ENCODE peak calls at places on chromosomes 7 and 10, in four cellular contexts. S is fibroblast of lung; V is CD8-positive, alpha-beta memory T cell; F is tibial artery. L is an unnamed sample.

GRCh38 chr10:132539894-132540293 is 2.3 kb downstream of the INPP5A start:
- DNase-seq in S (peak), V (no peak), F (peak), L (peak)

GRCh38 chr10:5163487-5163886 is 21.5 kb downstream of the AKR1C8 start:
- DNase-seq in S (no peak), V (no peak), F (no peak), L (no peak)

GRCh38 chr7:99944508-99945070 is 15.2 kb upstream of the GJC3 start:
- DNase-seq in S (no peak), V (no peak), F (no peak), L (no peak)

GRCh38 chr7:143382126-143382790 is 1.1 kb downstream of the ZYX start:
- DNase-seq in S (no peak), V (no peak), F (peak), L (no peak)

GRCh38 chr7:30379131-30379530 is 94.7 kb downstream of the ZNRF2 start:
- DNase-seq in S (peak), V (no peak), F (no peak), L (no peak)

GRCh38 chr10:100509241-100509640 is 10.4 kb downstream of the SEC31B start:
- DNase-seq in S (no peak), V (no peak), F (no peak), L (no peak)

GRCh38 chr10:129305046-129305445 is 162.0 kb upstream of the MGMT start:
- DNase-seq in S (no peak), V (no peak), F (no peak), L (no peak)

GRCh38 chr10:49664842-49665355 is 14.6 kb upstream of the C10orf53 start:
- DNase-seq in S (no peak), V (no peak), F (no peak), L (no peak)

GRCh38 chr7:13989138-13989943 is at the start of gene ETV1:
- DNase-seq in S (peak), V (no peak), F (peak), L (peak)

GRCh38 chr10:7787150-7787856 is 490 bp downstream of the KIN start:
- DNase-seq in S (no peak), V (no peak), F (no peak), L (no peak)

GRCh38 chr7:13282377-13282980 is 595.0 kb downstream of the ARL4A start:
- DNase-seq in S (peak), V (no peak), F (no peak), L (peak)

GRCh38 chr7:28155019-28155660 is 25.5 kb downstream of the JAZF1 start:
- DNase-seq in S (no peak), V (no peak), F (no peak), L (peak)

GRCh38 chr7:127812540-127812939 is 160.5 kb downstream of the SND1 start:
- DNase-seq in S (no peak), V (no peak), F (no peak), L (no peak)

GRCh38 chr7:73650524-73650923 is 17.1 kb upstream of the VPS37D start:
- DNase-seq in S (no peak), V (no peak), F (no peak), L (no peak)

GRCh38 chr10:82397859-82398258 is 522.9 kb downstream of the NRG3 start:
- DNase-seq in S (no peak), V (no peak), F (no peak), L (no peak)

GRCh38 chr7:2355079-2356008 is 717 bp downstream of the EIF3B start:
- DNase-seq in S (no peak), V (peak), F (no peak), L (no peak)
- H3K27ac ChIP-seq in S (peak), V (peak), F (peak), L (peak)

GRCh38 chr10:95837783-95838182 is 70.0 kb upstream of the CC2D2B start:
- DNase-seq in S (no peak), V (no peak), F (no peak), L (no peak)

GRCh38 chr10:95835911-95836310 is 71.9 kb upstream of the CC2D2B start:
- DNase-seq in S (no peak), V (no peak), F (no peak), L (no peak)

GRCh38 chr10:95837368-95837776 is 70.4 kb upstream of the CC2D2B start:
- DNase-seq in S (no peak), V (no peak), F (no peak), L (no peak)

GRCh38 chr10:95835149-95835860 is 72.5 kb upstream of the CC2D2B start:
- DNase-seq in S (no peak), V (no peak), F (no peak), L (no peak)

GRCh38 chr10:95836610-95837367 is 71.0 kb upstream of the CC2D2B start:
- DNase-seq in S (no peak), V (no peak), F (no peak), L (no peak)
- H3K27ac ChIP-seq in S (no peak), V (no peak), F (peak), L (no peak)

GRCh38 chr7:98860069-98860468 is 9.7 kb downstream of the TMEM130 start:
- DNase-seq in S (no peak), V (no peak), F (no peak), L (no peak)
- H3K27ac ChIP-seq in S (no peak), V (no peak), F (no peak), L (no peak)

GRCh38 chr7:286278-286677 is 3.7 kb upstream of the FOXL3 start:
- DNase-seq in S (no peak), V (no peak), F (peak), L (no peak)

GRCh38 chr7:285731-286130 is 4.2 kb upstream of the FOXL3 start:
- DNase-seq in S (no peak), V (no peak), F (peak), L (no peak)

GRCh38 chr7:282621-283020 is 7.3 kb upstream of the FOXL3 start:
- DNase-seq in S (no peak), V (no peak), F (no peak), L (no peak)

GRCh38 chr7:281637-282036 is 8.3 kb upstream of the FOXL3 start:
- DNase-seq in S (no peak), V (no peak), F (no peak), L (no peak)

DNA sequence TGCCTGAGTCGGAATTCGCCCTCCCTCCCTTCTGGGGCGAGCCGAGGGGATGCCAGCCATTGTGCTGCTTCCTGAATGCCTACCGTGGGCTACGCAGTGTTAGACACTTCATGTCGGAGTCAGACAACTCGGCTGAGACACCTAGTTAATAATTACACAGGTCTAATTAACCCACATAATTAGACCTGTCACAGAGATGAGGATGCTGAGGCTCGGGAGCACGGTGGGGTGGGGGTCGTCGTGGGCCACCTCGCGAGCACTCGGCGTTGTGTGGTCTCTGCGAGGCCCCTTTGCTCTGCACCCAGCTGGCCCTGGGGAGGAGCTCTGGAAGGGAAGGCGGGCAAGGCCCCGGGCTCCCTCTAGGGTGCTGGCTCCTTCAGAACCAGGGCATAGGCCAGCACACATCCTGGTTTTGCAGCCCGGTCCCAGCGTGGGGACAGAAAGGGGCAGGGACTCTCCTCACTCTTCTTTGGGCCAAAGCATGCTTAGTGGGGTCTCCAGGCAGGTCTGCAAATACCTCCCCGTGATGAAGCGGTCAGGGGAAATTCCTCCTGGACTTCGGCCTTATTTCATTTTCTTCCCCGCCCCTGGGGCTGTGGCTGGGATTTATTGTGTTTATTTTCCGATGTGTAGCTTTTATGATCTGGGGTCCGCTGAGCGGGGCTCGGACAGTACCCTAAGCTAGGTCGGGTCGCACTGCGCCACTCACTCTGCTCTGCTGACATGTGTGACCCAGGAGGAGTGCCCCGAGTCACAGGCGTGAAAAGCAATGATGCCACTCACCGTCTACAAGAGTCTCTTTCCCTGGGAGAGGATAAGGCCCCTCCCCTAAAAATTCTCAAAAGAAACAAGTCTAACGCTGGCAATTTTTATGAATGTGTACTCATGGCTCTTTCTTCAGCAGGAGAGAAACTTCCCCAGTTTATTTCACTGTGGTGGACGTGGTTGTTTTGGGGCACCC is 4.9 kb upstream of the FOXL3 start:
- DNase-seq in S (no peak), V (no peak), F (peak), L (no peak)
- H3K27ac ChIP-seq in S (no peak), V (no peak), F (no peak), L (no peak)

GRCh38 chr10:102919992-102920736 is 2.1 kb downstream of the CNNM2 start:
- DNase-seq in S (no peak), V (no peak), F (no peak), L (no peak)
- H3K27ac ChIP-seq in S (no peak), V (no peak), F (peak), L (no peak)

GRCh38 chr10:112678987-112679386 is 232.0 kb downstream of the VTI1A start:
- DNase-seq in S (no peak), V (no peak), F (no peak), L (no peak)
- H3K27ac ChIP-seq in S (no peak), V (no peak), F (no peak), L (no peak)

GRCh38 chr7:156998988-156999610 is 11.4 kb downstream of the MNX1 start:
- DNase-seq in S (no peak), V (no peak), F (no peak), L (no peak)
- H3K27ac ChIP-seq in S (no peak), V (no peak), F (no peak), L (no peak)

DNA sequence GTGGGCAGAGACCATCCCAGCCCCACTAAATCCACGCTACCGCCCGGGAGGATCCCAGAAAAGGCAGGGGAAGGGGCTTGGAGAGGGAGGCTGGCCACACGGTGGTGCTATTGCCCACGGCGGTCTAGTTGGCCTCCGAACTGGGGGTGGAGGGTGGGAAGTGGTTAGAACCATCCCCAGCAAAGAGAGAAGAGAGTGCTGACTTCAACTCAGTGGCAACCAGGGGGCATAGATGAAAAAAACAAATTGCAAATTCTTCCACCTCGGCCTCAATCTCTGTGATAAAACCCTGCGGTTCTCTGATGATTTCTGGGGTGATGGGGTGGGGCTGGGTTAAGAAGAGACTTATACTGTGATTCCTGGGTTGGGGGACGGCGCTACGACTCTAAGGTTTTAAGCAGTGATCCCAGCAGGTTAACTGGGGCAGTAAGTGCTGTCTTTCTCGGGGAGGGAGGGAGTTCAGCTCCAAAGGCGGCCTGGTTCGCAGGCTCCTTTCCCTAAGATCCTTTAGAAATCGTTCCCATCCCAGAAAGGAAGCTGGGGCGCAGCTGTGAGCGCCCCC is 154.5 kb upstream of the LYZL2 start:
- DNase-seq in S (peak), V (peak), F (peak), L (peak)
- H3K27ac ChIP-seq in S (peak), V (no peak), F (peak), L (no peak)